ENCODE peak calls at places on chromosomes 2 and 18, in nine cellular contexts. J is posterior vena cava; S is stimulated activated CD4-positive, alpha-beta T cell treated with anti-CD3 and anti-CD28 coated beads, Interleukin-1b, Interleukin-23, amount 100 ng/mL, for 48 hours; W is Caki2; A is mesenteric fat pad; M is HT1080; T is activated T-helper 1 cell treated with anti-CD3 and anti-CD28 coated beads, Interleukin-2, amount 50 U/mL, for 16 hours; L is fibroblast of the conjunctiva; P is T-helper 9 cell. B is an unnamed sample.

GRCh38 chr2:61287254-61287653 is 125.3 kb downstream of the C2orf74 start:
- DNase-seq in J (no peak), S (no peak), W (no peak), A (no peak), M (no peak), T (no peak), L (no peak), P (no peak), B (no peak)

GRCh38 chr18:37654711-37655369 is 89.2 kb upstream of the CELF4 start:
- DNase-seq in J (no peak), S (no peak), W (no peak), A (no peak), M (peak), T (no peak), L (no peak), P (no peak), B (no peak)

GRCh38 chr2:239181074-239181581 is 219.7 kb downstream of the HDAC4 start:
- DNase-seq in J (peak), S (no peak), W (no peak), A (peak), M (no peak), T (no peak), L (no peak), P (no peak), B (peak)

GRCh38 chr2:161992526-161992925 is 81.5 kb downstream of the DPP4 start:
- DNase-seq in J (no peak), S (peak), W (no peak), A (no peak), M (peak), T (peak), L (no peak), P (peak), B (no peak)

GRCh38 chr2:12733846-12734245 is 17.1 kb downstream of the TRIB2 start:
- DNase-seq in J (no peak), S (no peak), W (no peak), A (no peak), M (no peak), T (no peak), L (no peak), P (no peak), B (peak)

GRCh38 chr2:210955591-210955990 is 399.2 kb downstream of the CPS1 start:
- DNase-seq in J (no peak), S (no peak), W (peak), A (no peak), M (peak), T (no peak), L (no peak), P (no peak), B (no peak)

GRCh38 chr2:61855178-61855523 is 1.3 kb upstream of the FAM161A start:
- DNase-seq in J (no peak), S (no peak), W (no peak), A (no peak), M (peak), T (no peak), L (no peak), P (no peak), B (peak)

GRCh38 chr2:170739048-170739447 is 23.9 kb downstream of the SP5 start:
- DNase-seq in J (no peak), S (no peak), W (peak), A (no peak), M (peak), T (no peak), L (peak), P (no peak), B (no peak)

GRCh38 chr2:54457326-54458023 is 1.3 kb downstream of the SPTBN1 start:
- DNase-seq in J (no peak), S (no peak), W (peak), A (no peak), M (peak), T (no peak), L (no peak), P (no peak), B (no peak)

GRCh38 chr18:5463836-5464235 is 80.0 kb downstream of the EPB41L3 start:
- DNase-seq in J (no peak), S (no peak), W (no peak), A (no peak), M (peak), T (no peak), L (no peak), P (no peak), B (no peak)

GRCh38 chr2:75952173-75952572 is 241.5 kb upstream of the GCFC2 start:
- DNase-seq in J (no peak), S (no peak), W (no peak), A (no peak), M (no peak), T (no peak), L (no peak), P (no peak), B (no peak)

GRCh38 chr2:205117125-205117524 is 565.2 kb upstream of the NRP2 start:
- DNase-seq in J (no peak), S (no peak), W (no peak), A (no peak), M (no peak), T (no peak), L (no peak), P (no peak), B (no peak)

GRCh38 chr2:48227617-48228344 is 302.2 kb upstream of the STON1 start:
- DNase-seq in J (no peak), S (no peak), W (no peak), A (no peak), M (no peak), T (no peak), L (no peak), P (no peak), B (no peak)

GRCh38 chr2:233740875-233741274 is 12.0 kb downstream of the UGT1A3 start:
- DNase-seq in J (no peak), S (no peak), W (no peak), A (no peak), M (no peak), T (no peak), L (no peak), P (no peak), B (no peak)

B was measured in lower leg skin.